ENCODE peak calls at places on chromosomes 13 and 19, in nine cellular contexts. One of them, this sample, is unnamed.

GRCh38 chr13:107838592-107839161 is 376.7 kb downstream of the LIG4 start:
- DNase-seq in transverse colon: no peak
- DNase-seq in breast epithelium: no peak
- DNase-seq in Peyer's patch: no peak
- DNase-seq in HCT116: no peak
- DNase-seq in IMR-90: no peak
- DNase-seq in tibial nerve: no peak
- DNase-seq in uterus: no peak
- DNase-seq in heart left ventricle: no peak
- DNase-seq in this sample: no peak

GRCh38 chr13:102710261-102710679 is 15.4 kb upstream of the METTL21C start:
- DNase-seq in transverse colon: no peak
- DNase-seq in breast epithelium: no peak
- DNase-seq in Peyer's patch: no peak
- DNase-seq in HCT116: no peak
- DNase-seq in IMR-90: peak; percentile 13
- DNase-seq in tibial nerve: no peak
- DNase-seq in uterus: peak; percentile 34
- DNase-seq in heart left ventricle: no peak
- DNase-seq in this sample: no peak

GRCh38 chr13:34608326-34608725 is 333.7 kb upstream of the NBEA start:
- DNase-seq in transverse colon: no peak
- DNase-seq in breast epithelium: no peak
- DNase-seq in Peyer's patch: no peak
- DNase-seq in HCT116: no peak
- DNase-seq in IMR-90: no peak
- DNase-seq in tibial nerve: no peak
- DNase-seq in uterus: no peak
- DNase-seq in heart left ventricle: no peak
- DNase-seq in this sample: no peak

GRCh38 chr19:2820112-2820702 is 539 bp downstream of the ZNF554 start:
- DNase-seq in transverse colon: peak; percentile 27
- DNase-seq in breast epithelium: no peak
- DNase-seq in Peyer's patch: peak; percentile 56
- DNase-seq in HCT116: no peak
- DNase-seq in IMR-90: no peak
- DNase-seq in tibial nerve: no peak
- DNase-seq in uterus: peak; percentile 26
- DNase-seq in heart left ventricle: no peak
- DNase-seq in this sample: no peak

GRCh38 chr19:52725528-52725961 is 9.3 kb downstream of the ZNF611 start:
- DNase-seq in transverse colon: no peak
- DNase-seq in breast epithelium: no peak
- DNase-seq in Peyer's patch: no peak
- DNase-seq in HCT116: no peak
- DNase-seq in IMR-90: no peak
- DNase-seq in tibial nerve: no peak
- DNase-seq in uterus: no peak
- DNase-seq in heart left ventricle: no peak
- DNase-seq in this sample: no peak

GRCh38 chr13:40362502-40362901 is 303.9 kb downstream of the FOXO1 start:
- DNase-seq in transverse colon: no peak
- DNase-seq in breast epithelium: no peak
- DNase-seq in Peyer's patch: no peak
- DNase-seq in HCT116: no peak
- DNase-seq in IMR-90: no peak
- DNase-seq in tibial nerve: no peak
- DNase-seq in uterus: no peak
- DNase-seq in heart left ventricle: no peak
- DNase-seq in this sample: no peak

GRCh38 chr13:50829226-50829625 is 14.3 kb downstream of the DLEU7 start:
- DNase-seq in transverse colon: no peak
- DNase-seq in breast epithelium: no peak
- DNase-seq in Peyer's patch: no peak
- DNase-seq in HCT116: no peak
- DNase-seq in IMR-90: no peak
- DNase-seq in tibial nerve: no peak
- DNase-seq in uterus: no peak
- DNase-seq in heart left ventricle: no peak
- DNase-seq in this sample: no peak

GRCh38 chr19:7636691-7637373 is at the start of gene STXBP2:
- DNase-seq in transverse colon: peak; percentile 93
- DNase-seq in breast epithelium: peak; percentile 80
- DNase-seq in Peyer's patch: peak; percentile 94
- DNase-seq in HCT116: peak; percentile 76
- DNase-seq in IMR-90: no peak
- DNase-seq in tibial nerve: peak; percentile 37
- DNase-seq in uterus: peak; percentile 34
- DNase-seq in heart left ventricle: no peak
- DNase-seq in this sample: peak; percentile 86

GRCh38 chr19:18417250-18418033 is 1.8 kb upstream of the SSBP4 start:
- DNase-seq in transverse colon: peak; percentile 70
- DNase-seq in breast epithelium: no peak
- DNase-seq in Peyer's patch: no peak
- DNase-seq in HCT116: no peak
- DNase-seq in IMR-90: peak; percentile 73
- DNase-seq in tibial nerve: no peak
- DNase-seq in uterus: peak; percentile 86
- DNase-seq in heart left ventricle: peak; percentile 94
- DNase-seq in this sample: no peak

GRCh38 chr13:93942016-93942415 is 537.5 kb downstream of the DCT start:
- DNase-seq in transverse colon: no peak
- DNase-seq in breast epithelium: no peak
- DNase-seq in Peyer's patch: no peak
- DNase-seq in HCT116: no peak
- DNase-seq in IMR-90: peak; percentile 59
- DNase-seq in tibial nerve: no peak
- DNase-seq in uterus: no peak
- DNase-seq in heart left ventricle: no peak
- DNase-seq in this sample: no peak

GRCh38 chr19:47020992-47021496 is 1.4 kb downstream of the NPAS1 start:
- DNase-seq in transverse colon: no peak
- DNase-seq in breast epithelium: no peak
- DNase-seq in Peyer's patch: no peak
- DNase-seq in HCT116: no peak
- DNase-seq in IMR-90: no peak
- DNase-seq in tibial nerve: no peak
- DNase-seq in uterus: no peak
- DNase-seq in heart left ventricle: no peak
- DNase-seq in this sample: no peak

GRCh38 chr13:24153979-24154378 is 6.5 kb upstream of the SPATA13 start:
- DNase-seq in transverse colon: no peak
- DNase-seq in breast epithelium: no peak
- DNase-seq in Peyer's patch: no peak
- DNase-seq in HCT116: no peak
- DNase-seq in IMR-90: no peak
- DNase-seq in tibial nerve: no peak
- DNase-seq in uterus: no peak
- DNase-seq in heart left ventricle: no peak
- DNase-seq in this sample: peak; percentile 25

GRCh38 chr13:99439048-99439447 is 62.2 kb upstream of the TM9SF2 start:
- DNase-seq in transverse colon: no peak
- DNase-seq in breast epithelium: no peak
- DNase-seq in Peyer's patch: no peak
- DNase-seq in HCT116: no peak
- DNase-seq in IMR-90: no peak
- DNase-seq in tibial nerve: no peak
- DNase-seq in uterus: no peak
- DNase-seq in heart left ventricle: no peak
- DNase-seq in this sample: no peak

DNA sequence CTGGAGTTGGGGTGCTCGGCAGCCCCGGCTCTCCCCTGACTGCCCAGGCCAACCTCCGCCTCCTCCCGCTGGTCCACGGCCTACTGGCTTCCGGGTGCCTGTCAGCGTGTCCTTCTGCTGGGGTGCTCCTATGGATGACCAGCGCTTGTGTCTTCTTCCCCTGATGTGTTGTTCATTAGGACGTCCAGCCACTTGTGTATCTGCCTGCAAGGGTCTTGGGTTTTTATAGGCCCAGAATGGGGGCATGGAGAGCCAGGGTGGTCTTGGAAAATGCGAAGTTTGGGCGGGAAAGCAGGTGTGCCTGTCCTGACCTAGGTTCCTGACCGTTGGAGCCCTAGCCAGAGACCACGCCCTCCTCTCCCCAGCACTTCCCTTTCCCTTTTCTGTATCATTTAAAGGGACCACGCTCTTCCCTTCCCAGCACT is 139.8 kb downstream of the SLITRK5 start:
- DNase-seq in transverse colon: no peak
- DNase-seq in breast epithelium: no peak
- DNase-seq in Peyer's patch: no peak
- DNase-seq in HCT116: no peak
- DNase-seq in IMR-90: no peak
- DNase-seq in tibial nerve: no peak
- DNase-seq in uterus: no peak
- DNase-seq in heart left ventricle: no peak
- DNase-seq in this sample: no peak
- TF ChIP-seq POLR2A in transverse colon: no peak
- TF ChIP-seq POLR2A in breast epithelium: no peak
- TF ChIP-seq POLR2A in Peyer's patch: no peak
- TF ChIP-seq POLR2A in HCT116: no peak
- TF ChIP-seq POLR2A in IMR-90: no peak
- TF ChIP-seq POLR2A in tibial nerve: no peak
- TF ChIP-seq POLR2A in uterus: no peak
- TF ChIP-seq POLR2A in heart left ventricle: no peak
- TF ChIP-seq POLR2A in this sample: no peak

DNA sequence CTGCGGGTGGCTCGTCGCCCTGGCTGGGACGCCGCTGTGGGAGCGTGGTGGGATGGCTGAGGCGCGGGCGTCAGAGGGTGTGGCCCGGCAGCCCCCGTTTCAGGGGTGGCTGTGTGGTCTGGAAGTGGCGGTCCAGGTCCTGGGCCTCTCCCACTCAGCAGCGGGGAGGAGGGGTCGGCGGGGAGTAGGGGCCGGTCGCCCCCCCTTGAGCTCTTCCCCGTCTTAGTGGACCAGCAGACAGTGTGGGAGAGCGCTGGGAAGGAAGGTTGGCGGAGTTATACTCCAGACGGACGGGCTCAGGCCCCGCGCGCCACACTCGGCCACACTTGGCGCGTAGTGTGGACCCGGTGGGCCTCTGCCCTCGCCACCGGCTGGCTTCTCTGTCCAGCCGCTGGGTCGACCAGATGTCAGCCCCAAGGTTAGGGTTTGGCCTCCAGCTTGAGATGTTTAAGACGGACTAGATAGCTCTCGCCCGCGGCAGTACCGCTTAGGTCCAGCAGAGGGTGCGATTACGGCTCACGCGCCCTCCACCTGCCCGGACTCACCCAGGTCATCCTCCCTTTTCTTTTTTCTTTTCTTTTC is 21.7 kb upstream of the ZNF429 start:
- DNase-seq in transverse colon: peak; percentile 51
- DNase-seq in breast epithelium: peak; percentile 46
- DNase-seq in Peyer's patch: no peak
- DNase-seq in HCT116: no peak
- DNase-seq in IMR-90: no peak
- DNase-seq in tibial nerve: peak; percentile 20
- DNase-seq in uterus: peak; percentile 63
- DNase-seq in heart left ventricle: no peak
- DNase-seq in this sample: no peak
- H3K4me3 ChIP-seq in transverse colon: no peak overlapping the region
- H3K4me3 ChIP-seq in breast epithelium: peak overlapping the region; percentile 47
- H3K4me3 ChIP-seq in Peyer's patch: no peak overlapping the region
- H3K4me3 ChIP-seq in HCT116: no peak overlapping the region
- H3K4me3 ChIP-seq in IMR-90: no peak overlapping the region
- H3K4me3 ChIP-seq in tibial nerve: no peak overlapping the region
- H3K4me3 ChIP-seq in uterus: no peak overlapping the region
- H3K4me3 ChIP-seq in heart left ventricle: no peak overlapping the region
- H3K4me3 ChIP-seq in this sample: no peak overlapping the region

GRCh38 chr19:48965806-48966540 is 864 bp downstream of the FTL start:
- DNase-seq in transverse colon: peak; percentile 90
- DNase-seq in breast epithelium: peak; percentile 90
- DNase-seq in Peyer's patch: peak; percentile 89
- DNase-seq in HCT116: peak; percentile 73
- DNase-seq in IMR-90: peak; percentile 76
- DNase-seq in tibial nerve: peak; percentile 91
- DNase-seq in uterus: peak; percentile 87
- DNase-seq in heart left ventricle: peak; percentile 89
- DNase-seq in this sample: peak; percentile 91

GRCh38 chr19:48967346-48968178 is 2.5 kb downstream of the FTL start:
- DNase-seq in transverse colon: peak; percentile 42
- DNase-seq in breast epithelium: no peak
- DNase-seq in Peyer's patch: no peak
- DNase-seq in HCT116: no peak
- DNase-seq in IMR-90: peak; percentile 67
- DNase-seq in tibial nerve: peak; percentile 57
- DNase-seq in uterus: no peak
- DNase-seq in heart left ventricle: peak; percentile 58
- DNase-seq in this sample: no peak

GRCh38 chr19:48968179-48968661 is 3.1 kb downstream of the FTL start:
- DNase-seq in transverse colon: no peak
- DNase-seq in breast epithelium: no peak
- DNase-seq in Peyer's patch: no peak
- DNase-seq in HCT116: no peak
- DNase-seq in IMR-90: peak; percentile 49
- DNase-seq in tibial nerve: no peak
- DNase-seq in uterus: no peak
- DNase-seq in heart left ventricle: no peak
- DNase-seq in this sample: no peak

GRCh38 chr19:48965033-48965805 is at the start of gene FTL:
- DNase-seq in transverse colon: peak; percentile 98
- DNase-seq in breast epithelium: peak; percentile 94
- DNase-seq in Peyer's patch: peak; percentile 98
- DNase-seq in HCT116: peak; percentile 83
- DNase-seq in IMR-90: peak; percentile 94
- DNase-seq in tibial nerve: peak; percentile 98
- DNase-seq in uterus: peak; percentile 98
- DNase-seq in heart left ventricle: peak; percentile 98
- DNase-seq in this sample: peak; percentile 97

GRCh38 chr19:48966541-48967345 is 1.6 kb downstream of the FTL start:
- DNase-seq in transverse colon: no peak
- DNase-seq in breast epithelium: no peak
- DNase-seq in Peyer's patch: no peak
- DNase-seq in HCT116: no peak
- DNase-seq in IMR-90: no peak
- DNase-seq in tibial nerve: no peak
- DNase-seq in uterus: no peak
- DNase-seq in heart left ventricle: no peak
- DNase-seq in this sample: no peak
- TF ChIP-seq POLR2A in transverse colon: peak; percentile 4
- TF ChIP-seq POLR2A in breast epithelium: no peak
- TF ChIP-seq POLR2A in Peyer's patch: no peak
- TF ChIP-seq POLR2A in HCT116: no peak
- TF ChIP-seq POLR2A in IMR-90: no peak
- TF ChIP-seq POLR2A in tibial nerve: no peak
- TF ChIP-seq POLR2A in uterus: no peak
- TF ChIP-seq POLR2A in heart left ventricle: no peak
- TF ChIP-seq POLR2A in this sample: no peak

DNA sequence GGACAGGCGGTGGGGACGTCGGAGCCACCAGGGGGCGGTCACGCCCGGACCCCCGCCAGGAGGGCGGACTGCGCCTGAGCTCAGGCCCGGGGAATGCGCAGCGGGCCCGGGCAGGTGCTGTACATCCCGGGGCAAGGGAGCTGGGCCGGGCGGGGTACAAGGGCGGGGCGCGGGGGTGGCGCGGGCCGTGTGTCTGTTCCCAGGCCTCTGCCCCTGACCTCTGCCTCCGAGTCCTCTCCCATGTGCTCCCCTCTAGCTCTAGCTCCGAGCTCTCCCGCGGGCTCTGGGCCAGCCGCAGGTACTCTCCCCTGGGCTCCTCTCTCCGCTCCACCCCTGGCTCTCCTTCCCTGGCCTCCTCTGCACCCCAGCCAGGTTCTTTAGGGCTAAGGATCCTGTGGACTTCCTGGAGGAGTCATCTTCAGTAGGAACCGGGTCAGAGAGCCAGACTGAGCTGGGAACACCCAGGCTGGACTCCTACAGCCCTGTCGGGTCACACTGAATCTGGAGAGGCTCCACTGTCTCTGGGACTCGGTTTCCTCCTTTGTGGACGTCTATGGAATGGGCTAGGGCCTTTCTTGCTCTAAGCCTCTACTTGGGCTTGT is 2.3 kb downstream of the PPP1R13L start:
- DNase-seq in transverse colon: peak; percentile 67
- DNase-seq in breast epithelium: peak; percentile 72
- DNase-seq in Peyer's patch: peak; percentile 82
- DNase-seq in HCT116: no peak
- DNase-seq in IMR-90: no peak
- DNase-seq in tibial nerve: no peak
- DNase-seq in uterus: no peak
- DNase-seq in heart left ventricle: peak; percentile 46
- DNase-seq in this sample: peak; percentile 49
- H3K4me3 ChIP-seq in transverse colon: no peak overlapping the region
- H3K4me3 ChIP-seq in breast epithelium: peak overlapping the region; percentile 80
- H3K4me3 ChIP-seq in Peyer's patch: peak overlapping the region; percentile 22
- H3K4me3 ChIP-seq in HCT116: peak overlapping the region; percentile 99
- H3K4me3 ChIP-seq in IMR-90: no peak overlapping the region
- H3K4me3 ChIP-seq in tibial nerve: no peak overlapping the region
- H3K4me3 ChIP-seq in uterus: no peak overlapping the region
- H3K4me3 ChIP-seq in heart left ventricle: peak overlapping the region; percentile 29
- H3K4me3 ChIP-seq in this sample: peak overlapping the region; percentile 6

This sample was measured in prostate gland.